ENCODE peak calls at places on chromosomes 16 and 17, in four cellular contexts. H is NT2/D1, B is HepG2, N is HEK293T. Q is an unnamed sample.

GRCh38 chr17:79479876-79480275 is 131.0 kb downstream of the RBFOX3 start:
- DNase-seq in H (no peak), B (no peak), N (no peak), Q (no peak)

GRCh38 chr16:25012525-25012991 is 2.6 kb downstream of the ARHGAP17 start:
- DNase-seq in H (no peak), B (no peak), N (no peak), Q (no peak)

GRCh38 chr16:67104845-67105244 is 4.9 kb upstream of the PHAF1 start:
- DNase-seq in H (no peak), B (no peak), N (no peak), Q (no peak)

GRCh38 chr16:3187798-3188674 is at the start of gene OR1F1:
- DNase-seq in H (peak; percentile 83), B (peak; percentile 71), N (peak; percentile 34), Q (no peak)

GRCh38 chr17:82058230-82058854 is 6.6 kb downstream of the GPS1 start:
- DNase-seq in H (no peak), B (no peak), N (no peak), Q (no peak)

GRCh38 chr17:48026503-48027321 is 10.9 kb downstream of the COPZ2 start:
- DNase-seq in H (peak; percentile 77), B (peak; percentile 79), N (peak; percentile 86), Q (peak; percentile 34)

GRCh38 chr16:57538235-57538711 is 1.9 kb upstream of the CCDC102A start:
- DNase-seq in H (no peak), B (no peak), N (peak; percentile 5), Q (no peak)

GRCh38 chr17:54956802-54957201 is 11.7 kb downstream of the COX11 start:
- DNase-seq in H (no peak), B (no peak), N (no peak), Q (no peak)

GRCh38 chr17:65228734-65229390 is 91.7 kb downstream of the RGS9 start:
- DNase-seq in H (no peak), B (no peak), N (peak; percentile 55), Q (peak; percentile 89)

GRCh38 chr17:30170415-30170987 is 53.9 kb downstream of the NSRP1 start:
- DNase-seq in H (no peak), B (no peak), N (no peak), Q (no peak)

GRCh38 chr16:47667956-47668355 is 206.8 kb downstream of the PHKB start:
- DNase-seq in H (no peak), B (no peak), N (no peak), Q (no peak)

GRCh38 chr17:30997842-30998241 is 27.0 kb downstream of the RNF135 start:
- DNase-seq in H (no peak), B (no peak), N (no peak), Q (no peak)

GRCh38 chr17:9676742-9677387 is 31.5 kb downstream of the USP43 start:
- DNase-seq in H (no peak), B (peak; percentile 32), N (no peak), Q (peak; percentile 9)

GRCh38 chr17:42010898-42011516 is 6.2 kb downstream of the DNAJC7 start:
- DNase-seq in H (no peak), B (peak; percentile 52), N (no peak), Q (no peak)

GRCh38 chr17:59783221-59784016 is 76.0 kb downstream of the VMP1 start:
- DNase-seq in H (no peak), B (no peak), N (no peak), Q (no peak)

GRCh38 chr17:1590747-1591473 is 28.3 kb upstream of the PITPNA start:
- DNase-seq in H (no peak), B (no peak), N (no peak), Q (no peak)

GRCh38 chr17:2706911-2707510 is 4.6 kb downstream of the CLUH start:
- DNase-seq in H (no peak), B (no peak), N (no peak), Q (no peak)

GRCh38 chr17:77403854-77404253 is 263.1 kb downstream of the SEC14L1 start:
- DNase-seq in H (no peak), B (no peak), N (no peak), Q (no peak)

GRCh38 chr17:74089869-74090464 is 113.5 kb upstream of the RPL38 start:
- DNase-seq in H (peak; percentile 80), B (peak; percentile 68), N (peak; percentile 72), Q (peak; percentile 11)

GRCh38 chr16:3097266-3097665 is 1.8 kb downstream of the ZSCAN10 start:
- DNase-seq in H (no peak), B (no peak), N (no peak), Q (no peak)

GRCh38 chr17:10730956-10731879 is 1.4 kb upstream of the TMEM220 start:
- DNase-seq in H (no peak), B (no peak), N (no peak), Q (no peak)

GRCh38 chr17:82924812-82925211 is 85.0 kb upstream of the ZNF750 start:
- DNase-seq in H (no peak), B (peak; percentile 27), N (no peak), Q (no peak)

GRCh38 chr17:81676906-81677305 is 6.7 kb downstream of the ARL16 start:
- DNase-seq in H (no peak), B (no peak), N (no peak), Q (no peak)

GRCh38 chr16:55322327-55322726 is 1.7 kb upstream of the IRX6 start:
- DNase-seq in H (no peak), B (no peak), N (no peak), Q (no peak)

GRCh38 chr17:42422958-42423712 is at the start of gene CAVIN1:
- DNase-seq in H (peak; percentile 91), B (peak; percentile 90), N (peak; percentile 76), Q (no peak)

GRCh38 chr17:77281024-77281903 is 140.5 kb downstream of the SEC14L1 start:
- DNase-seq in H (no peak), B (peak; percentile 65), N (peak; percentile 90), Q (no peak)

GRCh38 chr17:15479697-15480096 is 12.3 kb upstream of the CDRT4 start:
- DNase-seq in H (no peak), B (peak; percentile 21), N (no peak), Q (no peak)
- TF ChIP-seq SUZ12 in H (no peak), B (no peak), N (no peak), Q (no peak)

GRCh38 chr17:17021194-17021863 is 20.9 kb upstream of the MPRIP start:
- DNase-seq in H (no peak), B (peak; percentile 44), N (no peak), Q (no peak)
- TF ChIP-seq SUZ12 in H (no peak), B (no peak), N (no peak), Q (no peak)

DNA sequence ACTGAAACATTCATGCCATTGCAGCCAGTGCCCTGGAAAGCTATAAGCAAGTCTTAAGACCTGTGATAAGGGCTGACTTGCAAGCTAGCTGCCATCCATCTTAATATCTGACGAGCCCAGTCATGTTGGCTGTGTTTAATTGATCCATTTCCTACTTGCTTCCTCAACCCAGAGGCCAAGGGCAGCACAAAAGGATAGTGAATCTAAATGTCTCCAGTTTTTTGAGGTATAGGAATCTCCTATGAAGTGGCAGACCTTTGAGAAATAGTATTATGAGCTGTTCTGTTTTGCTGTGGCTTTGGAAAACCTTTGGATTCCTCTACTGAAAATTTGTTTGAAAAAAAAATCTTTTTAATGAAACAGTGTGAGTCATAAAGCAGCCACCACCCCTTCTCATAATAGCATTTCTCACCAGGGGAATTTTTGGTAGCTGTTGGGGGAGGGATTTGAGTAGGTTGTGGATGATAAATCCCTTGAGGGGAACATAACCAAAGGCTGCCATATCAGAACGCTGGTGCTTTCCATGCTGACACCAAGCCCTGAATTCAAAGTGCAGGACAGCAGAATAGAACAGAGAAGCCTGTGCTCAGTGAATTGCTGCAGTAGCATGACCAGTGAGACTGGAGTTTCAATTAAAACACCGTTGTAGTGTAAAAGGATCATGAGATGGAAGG is 12.9 kb downstream of the ZNRF1 start:
- DNase-seq in H (no peak), B (no peak), N (no peak), Q (peak; percentile 92)
- TF ChIP-seq SUZ12 in H (no peak), B (no peak), N (no peak), Q (no peak)

GRCh38 chr17:52536466-52536865 is 378.0 kb upstream of the CA10 start:
- DNase-seq in H (no peak), B (no peak), N (no peak), Q (no peak)
- TF ChIP-seq SUZ12 in H (no peak), B (no peak), N (no peak), Q (no peak)

DNA sequence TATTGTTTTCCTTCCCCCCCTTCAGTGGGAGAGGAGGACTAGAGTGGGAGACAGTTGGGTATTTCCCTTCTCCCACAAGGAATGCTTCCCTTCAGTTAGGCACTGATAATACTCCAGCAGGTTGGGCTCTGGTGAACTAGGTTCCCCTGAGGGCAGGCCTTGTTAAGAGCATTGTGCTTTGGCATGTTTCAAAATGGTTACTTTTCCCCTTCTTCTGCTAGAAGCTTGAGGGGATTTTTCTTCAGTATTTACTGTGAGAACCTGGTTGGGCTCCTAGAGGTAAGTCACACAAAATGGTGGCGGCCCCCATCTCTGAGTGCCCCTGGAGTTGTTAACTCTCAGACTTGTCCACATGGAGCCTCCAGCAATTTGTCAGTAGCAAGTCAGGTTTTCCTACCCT is 156.2 kb downstream of the CYB561 start:
- DNase-seq in H (no peak), B (no peak), N (no peak), Q (no peak)
- TF ChIP-seq SUZ12 in H (no peak), B (no peak), N (no peak), Q (no peak)

GRCh38 chr16:6897910-6898475 is 434.7 kb upstream of the RBFOX1 start:
- DNase-seq in H (no peak), B (no peak), N (no peak), Q (no peak)
- TF ChIP-seq SUZ12 in H (no peak), B (no peak), N (no peak), Q (no peak)

Q was measured in GM12878.